ENCODE peak calls at places on chromosomes 7 and 10, in four cellular contexts. Z is PC-3, R is adrenal gland, G is OCI-LY7. N is an unnamed sample.

GRCh38 chr7:101140746-101141382 is 13.4 kb upstream of the AP1S1 start:
- DNase-seq in Z (peak), R (no peak), G (no peak), N (no peak)

GRCh38 chr10:61923210-61924024 is 21.9 kb downstream of the ARID5B start:
- DNase-seq in Z (peak), R (peak), G (no peak), N (no peak)

GRCh38 chr10:3787001-3787400 is 2.0 kb upstream of the KLF6 start:
- DNase-seq in Z (peak), R (no peak), G (no peak), N (no peak)

GRCh38 chr7:84200859-84201258 is 6.3 kb upstream of the SEMA3A start:
- DNase-seq in Z (peak), R (no peak), G (no peak), N (no peak)

GRCh38 chr10:78937800-78938694 is 130.7 kb upstream of the ZMIZ1 start:
- DNase-seq in Z (peak), R (no peak), G (peak), N (no peak)

GRCh38 chr7:142636751-142637150 is 112.5 kb upstream of the PRSS1 start:
- DNase-seq in Z (no peak), R (no peak), G (no peak), N (no peak)

GRCh38 chr10:5559642-5560141 is 34.9 kb downstream of the CALML3 start:
- DNase-seq in Z (peak), R (no peak), G (no peak), N (no peak)

GRCh38 chr7:151440799-151441443 is 980 bp upstream of the CRYGN start:
- DNase-seq in Z (no peak), R (no peak), G (no peak), N (no peak)

GRCh38 chr7:45881280-45881758 is 7.0 kb upstream of the IGFBP1 start:
- DNase-seq in Z (no peak), R (no peak), G (no peak), N (no peak)

GRCh38 chr7:91020611-91021385 is 243.4 kb upstream of the FZD1 start:
- DNase-seq in Z (no peak), R (no peak), G (no peak), N (no peak)

GRCh38 chr10:74923556-74923955 is 97.2 kb downstream of the KAT6B start:
- DNase-seq in Z (peak), R (no peak), G (peak), N (no peak)

GRCh38 chr10:8297951-8298350 is 243.5 kb downstream of the GATA3 start:
- DNase-seq in Z (no peak), R (no peak), G (no peak), N (no peak)

GRCh38 chr7:147547252-147547897 is 1043.2 kb upstream of the C7orf33 start:
- DNase-seq in Z (peak), R (peak), G (peak), N (no peak)

GRCh38 chr10:3785849-3786290 is 861 bp upstream of the KLF6 start:
- DNase-seq in Z (no peak), R (no peak), G (peak), N (no peak)

GRCh38 chr7:134720091-134720935 is 59.1 kb upstream of the CALD1 start:
- DNase-seq in Z (no peak), R (no peak), G (no peak), N (no peak)

GRCh38 chr7:156968183-156968582 is 18.7 kb downstream of the NOM1 start:
- DNase-seq in Z (no peak), R (no peak), G (no peak), N (no peak)

GRCh38 chr10:74208081-74208480 is 57.1 kb downstream of the ADK start:
- DNase-seq in Z (peak), R (no peak), G (no peak), N (no peak)

GRCh38 chr10:74432841-74433594 is 282.0 kb downstream of the ADK start:
- DNase-seq in Z (peak), R (no peak), G (no peak), N (no peak)

GRCh38 chr7:136014659-136015058 is 37.5 kb upstream of the MTPN start:
- DNase-seq in Z (no peak), R (no peak), G (no peak), N (no peak)

GRCh38 chr10:44960098-44960480 is 487 bp downstream of the RASSF4 start:
- DNase-seq in Z (no peak), R (no peak), G (no peak), N (no peak)

GRCh38 chr10:123634221-123634620 is 31.9 kb upstream of the GPR26 start:
- DNase-seq in Z (no peak), R (no peak), G (no peak), N (no peak)

GRCh38 chr7:87216701-87217508 is 2.6 kb downstream of the TMEM243 start:
- DNase-seq in Z (no peak), R (no peak), G (peak), N (no peak)

GRCh38 chr10:130933008-130933390 is 378.5 kb downstream of the TCERG1L start:
- DNase-seq in Z (no peak), R (no peak), G (no peak), N (no peak)

GRCh38 chr10:124545346-124545745 is 83.7 kb downstream of the LHPP start:
- DNase-seq in Z (no peak), R (no peak), G (peak), N (no peak)

GRCh38 chr7:135808206-135808605 is 59.6 kb upstream of the FAM180A start:
- DNase-seq in Z (no peak), R (no peak), G (no peak), N (no peak)

GRCh38 chr10:5945561-5946418 is 31.6 kb downstream of the IL15RA start:
- DNase-seq in Z (peak), R (peak), G (no peak), N (peak)

GRCh38 chr10:10598297-10598696 is 419.4 kb upstream of the CELF2 start:
- DNase-seq in Z (no peak), R (no peak), G (peak), N (no peak)

GRCh38 chr7:123748171-123748733 is 551 bp downstream of the WASL start:
- DNase-seq in Z (peak), R (peak), G (peak), N (peak)

GRCh38 chr10:72692057-72692891 is at the start of gene MCU:
- DNase-seq in Z (peak), R (peak), G (peak), N (peak)
- TF ChIP-seq CTCF in Z (no peak), R (peak), G (no peak), N (no peak)

GRCh38 chr10:23284155-23284554 is 60.4 kb downstream of the C10orf67 start:
- DNase-seq in Z (no peak), R (no peak), G (no peak), N (no peak)
- H3K27ac ChIP-seq in Z (no peak), R (no peak), G (no peak), N (no peak)

DNA sequence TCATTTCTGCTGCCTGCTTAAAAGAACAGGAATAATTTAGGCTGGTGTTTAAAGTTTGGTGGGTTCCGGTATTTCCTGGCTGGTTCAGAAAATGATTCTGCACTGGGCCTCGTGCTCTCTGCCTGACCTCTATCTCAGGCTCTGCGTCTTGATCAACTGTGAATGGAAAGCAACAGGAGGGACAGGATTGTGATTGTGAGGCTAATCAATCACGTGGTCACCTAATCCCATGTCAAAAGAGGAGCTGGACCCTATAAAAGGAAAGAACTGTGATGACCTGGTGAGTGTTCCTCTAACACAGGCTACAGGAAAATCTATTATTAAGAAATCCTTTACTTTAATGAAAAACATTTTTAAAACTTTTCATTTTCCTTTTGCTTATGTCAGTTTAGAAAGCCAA is at the start of gene DHX32:
- DNase-seq in Z (no peak), R (no peak), G (no peak), N (no peak)
- TF ChIP-seq CTCF in Z (no peak), R (no peak), G (no peak), N (no peak)

DNA sequence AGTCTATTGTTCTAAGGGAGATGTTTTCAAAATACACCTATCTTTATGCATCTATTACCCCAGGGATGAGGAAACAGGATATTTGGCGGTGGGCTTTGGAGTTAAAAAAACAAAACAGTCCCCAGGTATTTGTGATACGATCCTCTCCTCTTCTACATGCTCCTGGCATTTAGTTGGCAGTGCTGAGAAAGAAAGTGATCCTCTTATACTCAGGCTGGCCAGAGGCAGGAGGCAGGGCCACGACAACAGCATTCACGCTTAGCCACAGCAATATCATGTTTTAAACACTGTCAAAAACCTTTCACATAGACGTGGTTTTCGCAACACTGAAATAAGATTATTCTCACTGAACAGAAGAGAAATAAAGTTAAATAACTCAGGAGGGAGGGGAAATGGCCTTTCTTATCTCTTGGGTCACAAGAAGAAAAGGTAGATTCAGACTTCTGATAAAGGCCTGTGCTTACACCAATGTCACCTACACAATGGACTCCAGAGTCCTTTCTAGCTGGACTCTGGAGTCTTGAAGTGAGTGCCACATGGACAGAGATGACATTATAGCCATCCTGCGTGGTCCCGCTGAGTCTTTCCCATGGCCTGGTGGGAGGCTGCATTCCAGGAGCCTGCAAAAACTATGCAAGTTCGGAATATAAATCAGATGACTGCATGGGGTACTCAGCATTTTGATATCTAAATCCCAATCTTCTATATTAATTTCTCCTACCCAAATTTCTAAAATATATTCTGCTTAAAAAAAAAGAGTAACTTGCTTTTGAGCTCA is 88.7 kb downstream of the PIP4K2A start:
- DNase-seq in Z (no peak), R (no peak), G (no peak), N (no peak)
- H3K27ac ChIP-seq in Z (peak), R (no peak), G (no peak), N (no peak)

GRCh38 chr10:83978681-83979383 is 160.5 kb upstream of the GHITM start:
- DNase-seq in Z (no peak), R (no peak), G (no peak), N (no peak)
- TF ChIP-seq CTCF in Z (no peak), R (no peak), G (no peak), N (no peak)

DNA sequence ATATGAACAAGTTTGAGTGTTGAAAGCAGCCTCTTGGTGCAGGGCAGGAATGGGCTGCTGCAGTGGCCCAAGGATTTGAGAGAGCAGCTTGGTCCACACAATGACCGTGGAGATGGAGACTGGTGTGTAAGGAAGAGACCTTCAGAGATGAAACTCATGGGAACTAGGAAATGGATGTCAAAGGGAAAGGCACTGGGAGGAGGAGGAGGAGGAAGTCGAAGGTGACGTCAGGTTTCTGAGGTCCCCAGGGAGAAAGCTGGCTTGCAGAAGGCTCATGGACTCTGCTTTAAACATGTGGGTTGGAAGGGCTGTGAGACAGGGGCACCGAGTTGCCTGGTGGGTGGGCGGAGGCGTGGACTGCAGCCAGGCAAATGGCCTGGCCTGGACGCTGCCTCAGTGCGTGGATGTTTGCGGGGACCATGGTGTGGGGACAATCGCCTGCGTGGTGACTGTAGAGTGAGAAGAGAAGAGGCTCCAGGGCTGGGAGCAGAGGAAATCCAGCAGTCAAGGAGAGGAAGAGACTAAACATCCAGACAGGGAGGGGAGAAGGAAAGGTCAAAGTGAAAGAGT is 14.6 kb downstream of the C10orf71 start:
- DNase-seq in Z (no peak), R (no peak), G (no peak), N (no peak)
- H3K27ac ChIP-seq in Z (no peak), R (no peak), G (no peak), N (peak)

GRCh38 chr10:111037868-111038267 is 39.0 kb upstream of the ADRA2A start:
- DNase-seq in Z (peak), R (no peak), G (peak), N (no peak)
- TF ChIP-seq CTCF in Z (peak), R (no peak), G (peak), N (no peak)

GRCh38 chr7:42480304-42480665 is 243.3 kb upstream of the GLI3 start:
- DNase-seq in Z (no peak), R (no peak), G (no peak), N (no peak)
- H3K27ac ChIP-seq in Z (peak), R (peak), G (no peak), N (peak)